ENCODE peak calls at places on chromosomes 1 and 21, in six cellular contexts. One of them, this sample, is unnamed.

GRCh38 chr1:7290971-7291970 is 479.8 kb upstream of the VAMP3 start:
- DNase-seq in MM.1S: no peak
- DNase-seq in NCI-H510A treated with DMSO at 0.1 percent for 48 hours: no peak
- DNase-seq in GF-D8: no peak
- DNase-seq in activated T-helper 1 cell treated with anti-CD3 and anti-CD28 coated beads, Interleukin-2, amount 50 U/mL, for 16 hours: no peak
- DNase-seq in RWPE2: no peak
- DNase-seq in this sample: no peak

GRCh38 chr1:182658055-182658454 is 26.3 kb downstream of the RGS8 start:
- DNase-seq in MM.1S: no peak
- DNase-seq in NCI-H510A treated with DMSO at 0.1 percent for 48 hours: no peak
- DNase-seq in GF-D8: no peak
- DNase-seq in activated T-helper 1 cell treated with anti-CD3 and anti-CD28 coated beads, Interleukin-2, amount 50 U/mL, for 16 hours: no peak
- DNase-seq in RWPE2: no peak
- DNase-seq in this sample: no peak

GRCh38 chr1:18994381-18994780 is 37.9 kb upstream of the IFFO2 start:
- DNase-seq in MM.1S: no peak
- DNase-seq in NCI-H510A treated with DMSO at 0.1 percent for 48 hours: no peak
- DNase-seq in GF-D8: no peak
- DNase-seq in activated T-helper 1 cell treated with anti-CD3 and anti-CD28 coated beads, Interleukin-2, amount 50 U/mL, for 16 hours: no peak
- DNase-seq in RWPE2: no peak
- DNase-seq in this sample: no peak

GRCh38 chr1:167169642-167170041 is 51.0 kb upstream of the POU2F1 start:
- DNase-seq in MM.1S: no peak
- DNase-seq in NCI-H510A treated with DMSO at 0.1 percent for 48 hours: no peak
- DNase-seq in GF-D8: no peak
- DNase-seq in activated T-helper 1 cell treated with anti-CD3 and anti-CD28 coated beads, Interleukin-2, amount 50 U/mL, for 16 hours: no peak
- DNase-seq in RWPE2: no peak
- DNase-seq in this sample: no peak

GRCh38 chr1:227058321-227058751 is 118.2 kb downstream of the COQ8A start:
- DNase-seq in MM.1S: no peak
- DNase-seq in NCI-H510A treated with DMSO at 0.1 percent for 48 hours: no peak
- DNase-seq in GF-D8: no peak
- DNase-seq in activated T-helper 1 cell treated with anti-CD3 and anti-CD28 coated beads, Interleukin-2, amount 50 U/mL, for 16 hours: no peak
- DNase-seq in RWPE2: no peak
- DNase-seq in this sample: no peak

GRCh38 chr1:206658264-206658980 is 23.1 kb downstream of the DYRK3 start:
- DNase-seq in MM.1S: peak; percentile 54
- DNase-seq in NCI-H510A treated with DMSO at 0.1 percent for 48 hours: no peak
- DNase-seq in GF-D8: peak; percentile 51
- DNase-seq in activated T-helper 1 cell treated with anti-CD3 and anti-CD28 coated beads, Interleukin-2, amount 50 U/mL, for 16 hours: peak; percentile 13
- DNase-seq in RWPE2: no peak
- DNase-seq in this sample: peak; percentile 21

GRCh38 chr1:40394456-40395172 is 21.1 kb downstream of the SMAP2 start:
- DNase-seq in MM.1S: no peak
- DNase-seq in NCI-H510A treated with DMSO at 0.1 percent for 48 hours: no peak
- DNase-seq in GF-D8: no peak
- DNase-seq in activated T-helper 1 cell treated with anti-CD3 and anti-CD28 coated beads, Interleukin-2, amount 50 U/mL, for 16 hours: no peak
- DNase-seq in RWPE2: no peak
- DNase-seq in this sample: no peak

GRCh38 chr1:103160281-103160680 is 52.0 kb upstream of the COL11A1 start:
- DNase-seq in MM.1S: no peak
- DNase-seq in NCI-H510A treated with DMSO at 0.1 percent for 48 hours: no peak
- DNase-seq in GF-D8: no peak
- DNase-seq in activated T-helper 1 cell treated with anti-CD3 and anti-CD28 coated beads, Interleukin-2, amount 50 U/mL, for 16 hours: no peak
- DNase-seq in RWPE2: no peak
- DNase-seq in this sample: no peak

GRCh38 chr1:53183277-53183990 is 13.2 kb upstream of the CPT2 start:
- DNase-seq in MM.1S: no peak
- DNase-seq in NCI-H510A treated with DMSO at 0.1 percent for 48 hours: no peak
- DNase-seq in GF-D8: no peak
- DNase-seq in activated T-helper 1 cell treated with anti-CD3 and anti-CD28 coated beads, Interleukin-2, amount 50 U/mL, for 16 hours: no peak
- DNase-seq in RWPE2: no peak
- DNase-seq in this sample: no peak

GRCh38 chr1:234553241-234554156 is 56.5 kb downstream of the IRF2BP2 start:
- DNase-seq in MM.1S: no peak
- DNase-seq in NCI-H510A treated with DMSO at 0.1 percent for 48 hours: no peak
- DNase-seq in GF-D8: no peak
- DNase-seq in activated T-helper 1 cell treated with anti-CD3 and anti-CD28 coated beads, Interleukin-2, amount 50 U/mL, for 16 hours: no peak
- DNase-seq in RWPE2: no peak
- DNase-seq in this sample: no peak

GRCh38 chr1:77536813-77537212 is 145.6 kb downstream of the ZZZ3 start:
- DNase-seq in MM.1S: no peak
- DNase-seq in NCI-H510A treated with DMSO at 0.1 percent for 48 hours: no peak
- DNase-seq in GF-D8: no peak
- DNase-seq in activated T-helper 1 cell treated with anti-CD3 and anti-CD28 coated beads, Interleukin-2, amount 50 U/mL, for 16 hours: no peak
- DNase-seq in RWPE2: no peak
- DNase-seq in this sample: no peak

GRCh38 chr21:14072761-14073535 is 137.8 kb downstream of the LIPI start:
- DNase-seq in MM.1S: no peak
- DNase-seq in NCI-H510A treated with DMSO at 0.1 percent for 48 hours: no peak
- DNase-seq in GF-D8: no peak
- DNase-seq in activated T-helper 1 cell treated with anti-CD3 and anti-CD28 coated beads, Interleukin-2, amount 50 U/mL, for 16 hours: no peak
- DNase-seq in RWPE2: no peak
- DNase-seq in this sample: no peak

GRCh38 chr1:60904079-60904852 is 178.1 kb upstream of the NFIA start:
- DNase-seq in MM.1S: no peak
- DNase-seq in NCI-H510A treated with DMSO at 0.1 percent for 48 hours: no peak
- DNase-seq in GF-D8: no peak
- DNase-seq in activated T-helper 1 cell treated with anti-CD3 and anti-CD28 coated beads, Interleukin-2, amount 50 U/mL, for 16 hours: no peak
- DNase-seq in RWPE2: no peak
- DNase-seq in this sample: no peak

GRCh38 chr1:25565188-25565591 is 21.8 kb downstream of the LDLRAP1 start:
- DNase-seq in MM.1S: peak; percentile 15
- DNase-seq in NCI-H510A treated with DMSO at 0.1 percent for 48 hours: no peak
- DNase-seq in GF-D8: no peak
- DNase-seq in activated T-helper 1 cell treated with anti-CD3 and anti-CD28 coated beads, Interleukin-2, amount 50 U/mL, for 16 hours: no peak
- DNase-seq in RWPE2: no peak
- DNase-seq in this sample: no peak

GRCh38 chr1:196546272-196547245 is 61.7 kb downstream of the KCNT2 start:
- DNase-seq in MM.1S: no peak
- DNase-seq in NCI-H510A treated with DMSO at 0.1 percent for 48 hours: no peak
- DNase-seq in GF-D8: no peak
- DNase-seq in activated T-helper 1 cell treated with anti-CD3 and anti-CD28 coated beads, Interleukin-2, amount 50 U/mL, for 16 hours: no peak
- DNase-seq in RWPE2: no peak
- DNase-seq in this sample: no peak

GRCh38 chr1:66335859-66336640 is 197.9 kb upstream of the SGIP1 start:
- DNase-seq in MM.1S: peak; percentile 75
- DNase-seq in NCI-H510A treated with DMSO at 0.1 percent for 48 hours: no peak
- DNase-seq in GF-D8: peak; percentile 73
- DNase-seq in activated T-helper 1 cell treated with anti-CD3 and anti-CD28 coated beads, Interleukin-2, amount 50 U/mL, for 16 hours: peak; percentile 61
- DNase-seq in RWPE2: no peak
- DNase-seq in this sample: peak; percentile 16

GRCh38 chr1:55816456-55816794 is 601.3 kb upstream of the USP24 start:
- DNase-seq in MM.1S: peak; percentile 88
- DNase-seq in NCI-H510A treated with DMSO at 0.1 percent for 48 hours: peak; percentile 96
- DNase-seq in GF-D8: no peak
- DNase-seq in activated T-helper 1 cell treated with anti-CD3 and anti-CD28 coated beads, Interleukin-2, amount 50 U/mL, for 16 hours: no peak
- DNase-seq in RWPE2: no peak
- DNase-seq in this sample: no peak

GRCh38 chr1:31372961-31373896 is at the start of gene FABP3:
- DNase-seq in MM.1S: no peak
- DNase-seq in NCI-H510A treated with DMSO at 0.1 percent for 48 hours: peak; percentile 10
- DNase-seq in GF-D8: no peak
- DNase-seq in activated T-helper 1 cell treated with anti-CD3 and anti-CD28 coated beads, Interleukin-2, amount 50 U/mL, for 16 hours: no peak
- DNase-seq in RWPE2: peak; percentile 66
- DNase-seq in this sample: no peak

GRCh38 chr1:206717237-206717989 is 32.7 kb downstream of the MAPKAPK2 start:
- DNase-seq in MM.1S: peak; percentile 97
- DNase-seq in NCI-H510A treated with DMSO at 0.1 percent for 48 hours: no peak
- DNase-seq in GF-D8: peak; percentile 99
- DNase-seq in activated T-helper 1 cell treated with anti-CD3 and anti-CD28 coated beads, Interleukin-2, amount 50 U/mL, for 16 hours: no peak
- DNase-seq in RWPE2: no peak
- DNase-seq in this sample: no peak

GRCh38 chr1:156148236-156148635 is 5.1 kb upstream of the SEMA4A start:
- DNase-seq in MM.1S: no peak
- DNase-seq in NCI-H510A treated with DMSO at 0.1 percent for 48 hours: no peak
- DNase-seq in GF-D8: peak; percentile 84
- DNase-seq in activated T-helper 1 cell treated with anti-CD3 and anti-CD28 coated beads, Interleukin-2, amount 50 U/mL, for 16 hours: no peak
- DNase-seq in RWPE2: no peak
- DNase-seq in this sample: no peak

This sample was measured in activated naive CD8-positive, alpha-beta T cell treated with anti-CD3 and anti-CD28 coated beads, Interleukin-2, amount 50 U/mL, for 16 hours.